ENCODE peak calls at places on chromosome 1, in nine cellular contexts. H is NB4, C is cardiac fibroblast, X is keratinocyte, J is transverse colon, Z is mucosa of descending colon, S is tibial nerve, O is fibroblast of lung, T is A549. I is an unnamed sample.

GRCh38 chr1:158145173-158145719 is 35.4 kb upstream of the CD1D start:
- DNase-seq in O (peak), J (no peak), T (peak), S (peak), X (no peak), C (peak), Z (no peak), H (no peak), I (no peak)

GRCh38 chr1:6447818-6448748 is 17.9 kb downstream of the TNFRSF25 start:
- DNase-seq in C (no peak), T (no peak), Z (peak), S (no peak), H (no peak), X (no peak), O (no peak), J (peak), I (peak)

GRCh38 chr1:225468270-225469020 is 40.6 kb upstream of the LBR start:
- DNase-seq in O (no peak), C (no peak), Z (no peak), S (no peak), X (no peak), T (no peak), J (no peak), H (no peak), I (no peak)

GRCh38 chr1:24336099-24336498 is 16.9 kb downstream of the GRHL3 start:
- DNase-seq in X (no peak), T (no peak), Z (no peak), O (no peak), J (no peak), C (no peak), H (no peak), S (no peak), I (no peak)

GRCh38 chr1:50349242-50349565 is 74.0 kb downstream of the DMRTA2 start:
- DNase-seq in C (no peak), O (no peak), J (no peak), S (no peak), Z (no peak), H (no peak), X (no peak), T (no peak), I (no peak)

GRCh38 chr1:26434161-26434752 is 2.1 kb downstream of the DHDDS start:
- DNase-seq in T (no peak), C (no peak), X (no peak), S (no peak), H (no peak), O (peak), Z (no peak), J (no peak), I (no peak)

GRCh38 chr1:5769760-5770159 is 222.5 kb downstream of the NPHP4 start:
- DNase-seq in Z (no peak), H (no peak), O (no peak), X (no peak), C (no peak), T (no peak), J (no peak), S (no peak), I (no peak)

GRCh38 chr1:119160851-119161250 is 20.4 kb upstream of the WARS2 start:
- DNase-seq in C (peak), S (no peak), T (no peak), O (no peak), X (no peak), Z (no peak), H (no peak), J (no peak), I (no peak)

GRCh38 chr1:190847166-190847565 is 369.5 kb upstream of the BRINP3 start:
- DNase-seq in H (no peak), Z (no peak), J (no peak), T (no peak), S (no peak), X (no peak), O (no peak), C (no peak), I (no peak)

GRCh38 chr1:94734963-94735899 is 84.9 kb upstream of the SLC44A3 start:
- DNase-seq in S (no peak), O (peak), Z (peak), T (no peak), H (peak), C (peak), J (peak), X (peak), I (no peak)

GRCh38 chr1:187626056-187626455 is 797.3 kb downstream of the PLA2G4A start:
- DNase-seq in T (no peak), H (no peak), O (no peak), S (no peak), J (no peak), C (no peak), Z (no peak), X (no peak), I (no peak)

GRCh38 chr1:228278432-228278941 is 70.6 kb downstream of the OBSCN start:
- DNase-seq in H (no peak), O (no peak), S (no peak), J (no peak), C (no peak), Z (no peak), X (no peak), T (no peak), I (no peak)

GRCh38 chr1:11800391-11800755 is 5.4 kb downstream of the MTHFR start:
- DNase-seq in Z (peak), H (no peak), S (no peak), O (no peak), C (no peak), J (no peak), T (no peak), X (no peak), I (no peak)

GRCh38 chr1:244154882-244155531 is 103.9 kb downstream of the ZBTB18 start:
- DNase-seq in X (no peak), J (peak), H (no peak), Z (no peak), S (no peak), T (no peak), C (no peak), O (no peak), I (no peak)

GRCh38 chr1:86739901-86740507 is 35.6 kb downstream of the SH3GLB1 start:
- DNase-seq in S (no peak), T (no peak), X (no peak), H (no peak), C (peak), J (no peak), O (no peak), Z (no peak), I (no peak)

GRCh38 chr1:86537928-86538695 is 8.8 kb upstream of the CLCA4 start:
- DNase-seq in C (no peak), X (no peak), S (no peak), O (peak), Z (no peak), H (no peak), J (no peak), T (no peak), I (no peak)

GRCh38 chr1:22709891-22710687 is 550 bp upstream of the EPHB2 start:
- DNase-seq in Z (peak), T (peak), H (peak), O (peak), S (peak), C (peak), J (peak), X (no peak), I (no peak)

GRCh38 chr1:84621553-84621952 is 47.3 kb upstream of the CTBS start:
- DNase-seq in H (no peak), C (no peak), T (no peak), S (no peak), X (no peak), J (no peak), O (no peak), Z (no peak), I (no peak)

GRCh38 chr1:76843821-76844448 is 23.3 kb upstream of the ST6GALNAC5 start:
- DNase-seq in X (no peak), T (no peak), H (no peak), S (no peak), C (no peak), Z (no peak), O (no peak), J (no peak), I (no peak)

GRCh38 chr1:168390261-168390660 is 109.6 kb downstream of the TBX19 start:
- DNase-seq in T (no peak), J (no peak), X (no peak), S (no peak), Z (no peak), O (no peak), H (no peak), C (no peak), I (no peak)

GRCh38 chr1:168392958-168393357 is 112.3 kb downstream of the TBX19 start:
- DNase-seq in H (no peak), T (no peak), Z (no peak), C (no peak), O (no peak), S (no peak), X (no peak), J (no peak), I (no peak)

GRCh38 chr1:168394858-168395257 is 114.2 kb downstream of the TBX19 start:
- DNase-seq in T (no peak), S (no peak), Z (no peak), J (no peak), C (no peak), O (no peak), X (no peak), H (no peak), I (no peak)

GRCh38 chr1:168387781-168388760 is 107.4 kb downstream of the TBX19 start:
- DNase-seq in T (no peak), J (no peak), O (no peak), S (no peak), C (no peak), H (no peak), X (no peak), Z (no peak), I (no peak)

DNA sequence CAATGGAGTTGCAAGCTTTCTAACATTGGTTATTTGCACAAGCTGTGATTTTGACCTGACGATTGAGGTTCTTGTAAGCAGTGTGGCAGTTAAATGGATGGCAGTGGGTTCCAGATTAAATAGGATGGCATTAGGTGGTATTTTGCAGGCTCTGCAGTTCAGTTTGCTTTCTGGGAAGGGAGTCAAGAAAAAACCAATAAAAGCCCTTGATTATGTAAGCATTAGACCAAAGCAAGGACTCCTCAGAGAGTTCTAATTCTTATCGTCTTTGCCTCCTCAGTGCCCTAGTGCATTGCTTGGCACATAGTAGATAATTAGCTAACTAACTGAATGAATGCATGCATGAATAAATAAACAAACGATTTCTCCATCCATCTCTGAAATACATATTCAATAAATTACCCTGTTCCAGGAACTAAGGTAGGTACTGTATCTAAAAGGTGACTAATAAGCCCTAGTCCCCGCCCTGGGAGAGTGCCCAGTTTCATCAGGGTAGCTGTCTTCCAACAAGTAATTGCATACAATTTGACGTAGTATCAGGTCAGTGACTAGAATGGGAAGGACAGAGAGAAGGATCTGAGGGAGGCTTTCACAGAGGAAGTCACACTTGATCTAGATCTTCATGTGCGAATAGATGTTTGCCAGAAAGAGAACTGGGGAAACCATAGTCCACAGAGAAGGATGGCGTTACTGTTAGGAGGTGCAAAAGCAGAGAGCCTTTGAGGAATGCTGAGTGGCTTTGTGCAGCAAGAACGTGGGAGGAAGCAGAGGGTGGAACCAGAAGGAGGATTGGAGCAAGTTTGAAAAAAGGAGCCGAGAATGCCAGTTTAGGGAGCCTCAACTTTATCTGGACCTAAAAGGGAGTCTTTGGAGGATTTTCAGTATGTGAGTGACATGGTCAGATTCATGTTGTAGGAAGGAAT is 111.3 kb downstream of the TBX19 start:
- DNase-seq in O (peak), H (no peak), Z (no peak), C (no peak), X (no peak), J (peak), T (peak), S (no peak), I (no peak)
- H3K4me3 ChIP-seq in O (no peak), H (no peak), Z (no peak), C (no peak), X (no peak), J (no peak), T (no peak), S (no peak), I (no peak)

DNA sequence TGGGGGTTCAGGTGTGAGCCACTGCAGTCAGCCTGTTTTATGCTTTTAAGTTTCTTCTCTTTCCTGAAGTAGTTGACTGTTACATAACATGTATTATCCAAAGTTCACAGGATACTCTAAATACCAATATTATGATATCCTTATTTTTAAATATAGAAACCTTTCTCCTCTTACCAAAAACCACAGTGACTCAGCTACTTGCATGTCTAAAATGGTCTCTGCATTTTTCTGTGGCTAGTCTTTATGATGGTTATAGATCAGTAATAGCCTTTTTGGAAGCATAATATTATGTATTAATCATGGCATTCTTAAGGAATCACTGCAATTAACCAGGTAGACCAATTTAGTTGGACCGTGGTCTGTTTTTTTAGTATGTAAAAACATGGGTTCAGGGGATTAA is 210.8 kb upstream of the CACYBP start:
- DNase-seq in H (peak), Z (no peak), J (no peak), O (peak), C (peak), T (no peak), S (no peak), X (no peak), I (no peak)
- H3K4me3 ChIP-seq in H (no peak), Z (no peak), J (no peak), O (no peak), C (no peak), T (no peak), S (no peak), X (no peak), I (no peak)

GRCh38 chr1:64524614-64525013 is 54.7 kb downstream of the CACHD1 start:
- DNase-seq in Z (no peak), O (no peak), H (no peak), S (no peak), C (no peak), J (no peak), T (no peak), X (no peak), I (no peak)

GRCh38 chr1:64525116-64525686 is 55.3 kb downstream of the CACHD1 start:
- DNase-seq in T (no peak), J (no peak), Z (no peak), C (no peak), X (no peak), H (no peak), S (no peak), O (no peak), I (no peak)

GRCh38 chr1:64523938-64524337 is 54.0 kb downstream of the CACHD1 start:
- DNase-seq in C (no peak), X (no peak), S (no peak), Z (no peak), J (no peak), O (no peak), H (no peak), T (no peak), I (no peak)

GRCh38 chr1:64527191-64527590 is 57.3 kb downstream of the CACHD1 start:
- DNase-seq in X (no peak), T (no peak), J (no peak), C (no peak), S (no peak), O (no peak), Z (no peak), H (no peak), I (no peak)

DNA sequence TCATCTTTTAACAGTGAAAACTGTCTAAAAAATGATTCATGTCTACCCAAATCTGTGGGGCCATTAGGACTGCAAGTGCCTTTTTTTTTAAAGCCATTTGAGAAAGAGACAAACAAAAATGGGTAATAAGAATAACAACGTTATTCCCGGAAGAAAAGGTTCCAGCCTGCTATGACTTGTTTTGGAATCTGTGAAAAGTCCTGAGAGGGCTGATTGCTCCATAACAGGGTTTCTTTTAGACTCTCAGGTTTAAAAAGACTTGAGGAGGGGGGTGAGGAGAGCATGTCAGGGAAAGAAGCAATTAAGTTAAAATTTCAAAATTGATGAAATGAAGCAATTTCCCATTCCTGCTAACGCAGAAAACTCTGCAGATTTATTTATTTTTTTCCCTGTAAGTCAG is 56.4 kb downstream of the CACHD1 start:
- DNase-seq in H (no peak), X (no peak), C (no peak), S (no peak), Z (no peak), T (no peak), J (no peak), O (no peak), I (no peak)
- H3K4me3 ChIP-seq in H (no peak), X (peak), C (no peak), S (no peak), Z (no peak), T (no peak), J (no peak), O (no peak), I (no peak)

DNA sequence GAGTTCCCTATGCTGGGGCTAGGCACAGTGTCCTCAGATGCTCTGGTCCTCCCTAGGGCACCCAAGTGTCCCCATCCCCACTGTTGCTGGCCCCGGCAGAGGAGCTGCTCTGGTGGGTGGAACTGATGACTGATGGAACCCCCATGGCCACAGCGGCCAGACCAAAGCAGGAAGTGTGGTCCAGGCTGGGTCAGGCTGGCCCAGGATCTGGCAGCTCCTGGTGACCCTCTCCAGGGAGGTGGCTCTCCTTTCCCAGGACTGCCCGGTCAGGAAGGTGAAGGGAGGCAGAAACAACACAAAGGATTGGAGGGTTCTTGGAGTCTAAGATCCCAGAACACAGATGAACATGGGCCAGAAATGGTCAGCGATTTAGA is 1.1 kb downstream of the NKAIN1 start:
- DNase-seq in T (no peak), H (no peak), X (no peak), J (no peak), Z (no peak), S (no peak), O (no peak), C (no peak), I (no peak)
- H3K4me3 ChIP-seq in T (no peak), H (no peak), X (no peak), J (no peak), Z (no peak), S (no peak), O (no peak), C (no peak), I (no peak)

GRCh38 chr1:35524106-35524505 is 33.1 kb downstream of the KIAA0319L start:
- DNase-seq in X (no peak), J (no peak), O (no peak), S (no peak), C (no peak), H (no peak), Z (no peak), T (no peak), I (no peak)
- H3K4me3 ChIP-seq in X (no peak), J (no peak), O (no peak), S (no peak), C (no peak), H (no peak), Z (no peak), T (no peak), I (no peak)

GRCh38 chr1:205042911-205043806 is at the start of gene CNTN2:
- DNase-seq in H (no peak), O (no peak), T (no peak), X (no peak), C (no peak), Z (no peak), S (no peak), J (no peak), I (no peak)
- H3K4me3 ChIP-seq in H (no peak), O (no peak), T (peak), X (no peak), C (no peak), Z (no peak), S (peak), J (no peak), I (no peak)

GRCh38 chr1:234499119-234500039 is 20.4 kb upstream of the TARBP1 start:
- DNase-seq in X (no peak), H (peak), S (peak), C (peak), J (peak), O (peak), T (peak), Z (peak), I (peak)
- H3K4me3 ChIP-seq in X (peak), H (no peak), S (peak), C (no peak), J (no peak), O (peak), T (no peak), Z (no peak), I (no peak)

I was measured in effector memory CD4-positive, alpha-beta T cell.